ENCODE peak calls at places on chromosomes 11 and 22, in six cellular contexts. S is thyroid gland, C is A549, Y is NB4, F is sigmoid colon, Z is tibial nerve. H is an unnamed sample.

GRCh38 chr11:70783356-70783755 is 385.0 kb downstream of the CTTN start:
- DNase-seq in S (no peak), C (no peak), Y (no peak), F (no peak), Z (no peak), H (no peak)

GRCh38 chr11:101807521-101807920 is 107.3 kb upstream of the CEP126 start:
- DNase-seq in S (no peak), C (no peak), Y (no peak), F (no peak), Z (no peak), H (no peak)

GRCh38 chr11:124748481-124749338 is 3.3 kb downstream of the VSIG2 start:
- DNase-seq in S (peak), C (no peak), Y (no peak), F (no peak), Z (no peak), H (no peak)

GRCh38 chr11:8068605-8069221 is 12.3 kb upstream of the TUB start:
- DNase-seq in S (peak), C (peak), Y (no peak), F (peak), Z (peak), H (no peak)

GRCh38 chr11:65625628-65626342 is 10.2 kb downstream of the PCNX3 start:
- DNase-seq in S (peak), C (peak), Y (peak), F (no peak), Z (no peak), H (no peak)

GRCh38 chr22:19174106-19175025 is 4.2 kb downstream of the SLC25A1 start:
- DNase-seq in S (peak), C (no peak), Y (peak), F (peak), Z (peak), H (peak)

GRCh38 chr22:34395370-34395769 is 475.1 kb upstream of the LARGE1 start:
- DNase-seq in S (no peak), C (no peak), Y (no peak), F (no peak), Z (no peak), H (no peak)

GRCh38 chr11:7555067-7555699 is 41.4 kb downstream of the PPFIBP2 start:
- DNase-seq in S (peak), C (no peak), Y (no peak), F (no peak), Z (no peak), H (no peak)

GRCh38 chr11:93648168-93648567 is 13.3 kb upstream of the CEP295 start:
- DNase-seq in S (no peak), C (peak), Y (peak), F (no peak), Z (no peak), H (no peak)

GRCh38 chr11:72227316-72228228 is 3.0 kb downstream of the INPPL1 start:
- DNase-seq in S (no peak), C (no peak), Y (no peak), F (peak), Z (no peak), H (no peak)

GRCh38 chr11:115637842-115638241 is 133.6 kb upstream of the CADM1 start:
- DNase-seq in S (no peak), C (no peak), Y (no peak), F (no peak), Z (no peak), H (no peak)

GRCh38 chr22:36757608-36758220 is 18.2 kb downstream of the IFT27 start:
- DNase-seq in S (peak), C (peak), Y (peak), F (peak), Z (peak), H (peak)

GRCh38 chr11:123527947-123528346 is 97.9 kb downstream of the GRAMD1B start:
- DNase-seq in S (no peak), C (no peak), Y (no peak), F (no peak), Z (no peak), H (no peak)

GRCh38 chr11:116865696-116866095 is 28.3 kb upstream of the APOA1 start:
- DNase-seq in S (no peak), C (no peak), Y (no peak), F (no peak), Z (no peak), H (no peak)

GRCh38 chr11:47485112-47485511 is 36.2 kb upstream of the RAPSN start:
- DNase-seq in S (no peak), C (no peak), Y (peak), F (no peak), Z (no peak), H (no peak)

GRCh38 chr22:36595968-36596367 is 67.0 kb upstream of the EIF3D start:
- DNase-seq in S (no peak), C (no peak), Y (no peak), F (no peak), Z (no peak), H (no peak)

GRCh38 chr11:109644158-109644557 is 222.2 kb downstream of the C11orf87 start:
- DNase-seq in S (no peak), C (no peak), Y (no peak), F (no peak), Z (no peak), H (no peak)

GRCh38 chr11:102154806-102155205 is 44.6 kb downstream of the YAP1 start:
- DNase-seq in S (no peak), C (no peak), Y (no peak), F (no peak), Z (no peak), H (no peak)

GRCh38 chr11:11969380-11970215 is 38.8 kb downstream of the DKK3 start:
- DNase-seq in S (no peak), C (no peak), Y (no peak), F (peak), Z (no peak), H (no peak)

GRCh38 chr22:36350751-36351594 is 36.8 kb downstream of the MYH9 start:
- DNase-seq in S (peak), C (peak), Y (no peak), F (no peak), Z (no peak), H (no peak)

GRCh38 chr11:45774023-45774655 is 30.8 kb upstream of the SLC35C1 start:
- DNase-seq in S (no peak), C (no peak), Y (no peak), F (no peak), Z (no peak), H (no peak)

GRCh38 chr11:44865866-44866272 is 84.8 kb downstream of the TP53I11 start:
- DNase-seq in S (peak), C (no peak), Y (no peak), F (peak), Z (no peak), H (no peak)

GRCh38 chr11:72228844-72229231 is 4.3 kb downstream of the INPPL1 start:
- DNase-seq in S (no peak), C (no peak), Y (no peak), F (no peak), Z (no peak), H (no peak)

DNA sequence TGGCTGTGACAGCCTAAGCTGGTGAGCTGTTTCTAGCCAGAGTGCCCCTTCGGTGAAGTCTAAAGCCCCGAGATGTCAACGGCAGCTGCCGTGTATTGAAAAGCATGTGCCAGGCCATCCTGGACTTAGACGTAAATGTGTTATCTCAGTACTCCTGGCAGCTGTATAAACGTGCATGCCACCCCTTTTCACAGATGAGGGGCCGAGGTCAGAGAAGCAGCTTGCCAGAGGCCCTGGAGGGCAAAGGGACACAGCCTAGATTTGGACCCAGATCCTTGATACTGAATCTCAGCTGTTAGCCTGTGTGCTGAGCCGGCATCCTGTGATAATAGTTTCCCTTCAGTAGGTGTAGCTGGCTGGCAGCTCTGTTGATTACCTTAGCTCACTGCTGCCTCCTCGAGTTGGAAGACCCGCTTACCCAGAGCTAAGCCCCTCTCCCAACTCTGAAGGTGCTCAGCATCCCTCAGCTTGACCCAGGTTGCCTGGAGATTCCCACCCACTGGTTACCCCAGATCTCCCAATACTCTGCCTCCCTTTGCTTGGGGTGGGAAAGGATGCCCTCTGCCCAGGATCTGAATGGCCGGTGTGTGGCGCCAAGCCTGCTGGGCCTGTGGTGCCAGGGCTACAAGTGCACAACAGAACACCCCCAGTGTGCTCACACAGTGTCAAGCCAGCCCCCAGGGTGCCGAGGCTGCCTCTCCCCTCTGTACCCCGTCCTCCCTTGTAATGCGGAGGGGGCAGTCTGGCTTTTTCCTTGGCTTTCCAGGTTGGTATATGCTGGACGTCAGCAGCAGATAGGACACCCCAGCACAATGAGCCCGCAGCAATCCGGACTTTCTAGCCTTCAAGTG is 59.8 kb upstream of the WNT7B start:
- DNase-seq in S (no peak), C (peak), Y (peak), F (peak), Z (no peak), H (no peak)
- TF ChIP-seq POLR2A in S (no peak), C (no peak), Y (no peak), F (no peak), Z (no peak), H (no peak)

GRCh38 chr11:114086394-114086793 is 26.9 kb downstream of the ZBTB16 start:
- DNase-seq in S (no peak), C (no peak), Y (no peak), F (no peak), Z (no peak), H (no peak)

GRCh38 chr11:114084414-114084813 is 24.9 kb downstream of the ZBTB16 start:
- DNase-seq in S (no peak), C (no peak), Y (no peak), F (peak), Z (no peak), H (no peak)

GRCh38 chr11:114087028-114087427 is 27.5 kb downstream of the ZBTB16 start:
- DNase-seq in S (no peak), C (no peak), Y (peak), F (no peak), Z (no peak), H (no peak)

GRCh38 chr11:114088216-114088615 is 28.7 kb downstream of the ZBTB16 start:
- DNase-seq in S (peak), C (no peak), Y (no peak), F (peak), Z (no peak), H (no peak)

DNA sequence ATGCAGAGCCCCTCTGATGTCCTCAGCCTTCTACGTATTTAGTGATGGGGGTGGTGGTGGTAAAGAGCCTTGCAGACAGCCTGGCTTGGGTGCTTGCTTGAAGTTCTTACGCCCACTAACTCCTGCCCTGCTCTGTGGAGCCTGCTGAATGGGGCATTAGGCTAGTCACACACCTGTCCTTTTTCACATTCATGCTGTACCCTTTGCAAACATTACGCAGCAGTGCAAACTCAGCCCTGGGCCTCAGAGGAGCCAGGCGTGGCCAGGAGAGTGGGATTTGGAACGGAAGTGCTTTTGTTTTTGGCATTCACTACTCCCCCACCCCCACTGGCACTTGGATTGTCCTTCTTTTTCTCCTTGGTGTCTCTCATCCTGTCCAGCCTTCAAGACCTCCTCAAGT is 26.5 kb downstream of the ZBTB16 start:
- DNase-seq in S (peak), C (no peak), Y (no peak), F (peak), Z (no peak), H (no peak)
- TF ChIP-seq POLR2A in S (no peak), C (no peak), Y (no peak), F (no peak), Z (no peak), H (no peak)

DNA sequence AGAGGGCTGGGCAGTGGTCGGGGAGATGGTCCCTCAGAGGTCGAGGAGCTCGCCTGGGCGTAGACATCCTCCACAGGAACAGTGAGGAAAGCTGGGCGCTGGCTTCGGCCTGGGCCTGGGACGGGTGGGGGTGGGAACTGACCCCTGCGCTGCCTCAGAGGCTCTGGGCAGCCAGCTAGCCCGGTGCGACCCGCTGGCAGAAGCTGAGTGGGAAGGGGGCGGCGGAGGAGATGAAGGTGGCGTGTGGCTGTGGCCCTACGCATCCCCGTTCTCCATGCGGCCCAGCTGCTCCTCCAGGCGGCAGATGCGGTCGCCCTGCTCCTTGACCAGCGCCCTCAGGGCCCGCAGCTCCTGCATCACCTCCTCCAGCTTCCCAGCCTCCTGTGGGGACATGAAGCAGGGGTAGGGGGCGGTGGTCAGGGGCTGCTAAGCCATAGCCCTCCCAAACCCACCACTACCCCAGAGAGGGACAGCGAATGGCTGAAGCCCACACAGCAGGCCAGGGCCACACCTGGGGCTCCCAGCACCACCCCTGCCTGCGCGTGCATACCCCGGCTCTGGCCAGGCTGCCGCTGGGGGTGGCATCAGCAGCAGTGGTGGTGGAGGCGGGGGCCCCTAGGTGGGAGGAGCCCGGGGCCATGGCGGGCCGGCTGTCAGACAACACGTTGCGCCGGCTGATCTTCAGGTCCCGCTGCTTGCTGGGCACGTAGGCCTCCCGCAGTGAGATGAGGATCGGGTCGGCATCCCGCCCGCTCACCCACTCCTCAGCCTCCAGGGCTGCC is 830 bp upstream of the PTPRCAP start:
- DNase-seq in S (no peak), C (no peak), Y (peak), F (no peak), Z (no peak), H (no peak)
- TF ChIP-seq POLR2A in S (no peak), C (no peak), Y (peak), F (no peak), Z (no peak), H (no peak)

GRCh38 chr11:118929496-118930151 is 3.9 kb upstream of the BCL9L start:
- DNase-seq in S (peak), C (peak), Y (peak), F (peak), Z (peak), H (peak)
- TF ChIP-seq POLR2A in S (no peak), C (no peak), Y (no peak), F (no peak), Z (no peak), H (peak)

GRCh38 chr22:30196141-30196866 is 50.3 kb downstream of the LIF start:
- DNase-seq in S (peak), C (peak), Y (peak), F (peak), Z (peak), H (peak)

GRCh38 chr22:30197389-30197788 is 49.2 kb downstream of the LIF start:
- DNase-seq in S (no peak), C (no peak), Y (no peak), F (no peak), Z (no peak), H (no peak)

GRCh38 chr22:30195245-30196140 is 51.1 kb downstream of the LIF start:
- DNase-seq in S (peak), C (no peak), Y (peak), F (no peak), Z (no peak), H (no peak)

GRCh38 chr22:30198152-30198845 is 48.3 kb downstream of the LIF start:
- DNase-seq in S (peak), C (no peak), Y (no peak), F (no peak), Z (no peak), H (no peak)

GRCh38 chr22:30196867-30197336 is 49.7 kb downstream of the LIF start:
- DNase-seq in S (no peak), C (no peak), Y (no peak), F (no peak), Z (no peak), H (no peak)
- TF ChIP-seq POLR2A in S (no peak), C (no peak), Y (no peak), F (no peak), Z (no peak), H (no peak)

H was measured in H1.